ENCODE peak calls at places on chromosome 5, in four cellular contexts. One of them, this sample, is unnamed.

GRCh38 chr5:77003246-77003645 is 27.0 kb upstream of the AGGF1 start:
- DNase-seq in Panc1: no peak
- DNase-seq in fibroblast of pulmonary artery: no peak
- DNase-seq in Peyer's patch: no peak
- DNase-seq in this sample: no peak

GRCh38 chr5:10167806-10168205 is 81.9 kb downstream of the ATPSCKMT start:
- DNase-seq in fibroblast of pulmonary artery: no peak
- DNase-seq in Panc1: no peak
- DNase-seq in Peyer's patch: no peak
- DNase-seq in this sample: no peak

GRCh38 chr5:2206244-2207108 is 323.8 kb upstream of the IRX4 start:
- DNase-seq in Panc1: no peak
- DNase-seq in fibroblast of pulmonary artery: no peak
- DNase-seq in Peyer's patch: no peak
- DNase-seq in this sample: no peak

GRCh38 chr5:151897896-151898295 is 26.8 kb downstream of the GLRA1 start:
- DNase-seq in Peyer's patch: no peak
- DNase-seq in Panc1: no peak
- DNase-seq in fibroblast of pulmonary artery: no peak
- DNase-seq in this sample: no peak

GRCh38 chr5:75961814-75962213 is 121.4 kb upstream of the SV2C start:
- DNase-seq in Panc1: no peak
- DNase-seq in Peyer's patch: no peak
- DNase-seq in fibroblast of pulmonary artery: no peak
- DNase-seq in this sample: no peak

GRCh38 chr5:170136493-170136892 is 30.8 kb downstream of the FOXI1 start:
- DNase-seq in Peyer's patch: no peak
- DNase-seq in Panc1: no peak
- DNase-seq in fibroblast of pulmonary artery: no peak
- DNase-seq in this sample: no peak

GRCh38 chr5:133373121-133373870 is 239.0 kb downstream of the FSTL4 start:
- DNase-seq in Peyer's patch: no peak
- DNase-seq in Panc1: no peak
- DNase-seq in fibroblast of pulmonary artery: no peak
- DNase-seq in this sample: no peak

GRCh38 chr5:96370981-96371380 is 62.1 kb downstream of the PCSK1 start:
- DNase-seq in Peyer's patch: no peak
- DNase-seq in fibroblast of pulmonary artery: no peak
- DNase-seq in Panc1: no peak
- DNase-seq in this sample: no peak

GRCh38 chr5:64000096-64000495 is 37.9 kb upstream of the HTR1A start:
- DNase-seq in Panc1: no peak
- DNase-seq in Peyer's patch: no peak
- DNase-seq in fibroblast of pulmonary artery: no peak
- DNase-seq in this sample: no peak

GRCh38 chr5:15694694-15695093 is 194.7 kb downstream of the FBXL7 start:
- DNase-seq in Peyer's patch: no peak
- DNase-seq in Panc1: no peak
- DNase-seq in fibroblast of pulmonary artery: peak
- DNase-seq in this sample: peak

GRCh38 chr5:132257131-132258101 is at the start of gene PDLIM4:
- DNase-seq in Panc1: no peak
- DNase-seq in fibroblast of pulmonary artery: peak
- DNase-seq in Peyer's patch: peak
- DNase-seq in this sample: peak

GRCh38 chr5:150350524-150351344 is 6.8 kb upstream of the TCOF1 start:
- DNase-seq in Peyer's patch: peak
- DNase-seq in Panc1: peak
- DNase-seq in fibroblast of pulmonary artery: peak
- DNase-seq in this sample: peak

GRCh38 chr5:125412561-125413535 is 666.4 kb upstream of the ZNF608 start:
- DNase-seq in Peyer's patch: peak
- DNase-seq in fibroblast of pulmonary artery: peak
- DNase-seq in Panc1: no peak
- DNase-seq in this sample: peak

GRCh38 chr5:102663771-102664530 is 91.2 kb upstream of the PAM start:
- DNase-seq in Panc1: no peak
- DNase-seq in Peyer's patch: no peak
- DNase-seq in fibroblast of pulmonary artery: no peak
- DNase-seq in this sample: no peak

GRCh38 chr5:180825768-180826525 is 23.3 kb upstream of the MGAT1 start:
- DNase-seq in Peyer's patch: peak
- DNase-seq in Panc1: peak
- DNase-seq in fibroblast of pulmonary artery: peak
- DNase-seq in this sample: peak

GRCh38 chr5:8843766-8844165 is 702.1 kb downstream of the SEMA5A start:
- DNase-seq in Peyer's patch: peak
- DNase-seq in Panc1: no peak
- DNase-seq in fibroblast of pulmonary artery: peak
- DNase-seq in this sample: peak

GRCh38 chr5:139640432-139641115 is 7.6 kb upstream of the CXXC5 start:
- DNase-seq in Peyer's patch: peak
- DNase-seq in fibroblast of pulmonary artery: no peak
- DNase-seq in Panc1: no peak
- DNase-seq in this sample: no peak

GRCh38 chr5:158287643-158288228 is 428.8 kb upstream of the CLINT1 start:
- DNase-seq in Panc1: no peak
- DNase-seq in Peyer's patch: peak
- DNase-seq in fibroblast of pulmonary artery: peak
- DNase-seq in this sample: peak

GRCh38 chr5:54601393-54601792 is 83.8 kb downstream of the SNX18 start:
- DNase-seq in Peyer's patch: no peak
- DNase-seq in fibroblast of pulmonary artery: no peak
- DNase-seq in Panc1: no peak
- DNase-seq in this sample: no peak

GRCh38 chr5:67377651-67378050 is 181.1 kb upstream of the CD180 start:
- DNase-seq in Panc1: no peak
- DNase-seq in Peyer's patch: no peak
- DNase-seq in fibroblast of pulmonary artery: no peak
- DNase-seq in this sample: no peak

GRCh38 chr5:158175664-158176507 is 316.9 kb upstream of the CLINT1 start:
- DNase-seq in Peyer's patch: no peak
- DNase-seq in Panc1: no peak
- DNase-seq in fibroblast of pulmonary artery: no peak
- DNase-seq in this sample: no peak

GRCh38 chr5:83472508-83473343 is 1.2 kb downstream of the VCAN start:
- DNase-seq in fibroblast of pulmonary artery: no peak
- DNase-seq in Panc1: no peak
- DNase-seq in Peyer's patch: peak
- DNase-seq in this sample: peak

GRCh38 chr5:11619339-11620028 is 284.8 kb downstream of the CTNND2 start:
- DNase-seq in fibroblast of pulmonary artery: no peak
- DNase-seq in Panc1: no peak
- DNase-seq in Peyer's patch: no peak
- DNase-seq in this sample: peak

GRCh38 chr5:22699319-22699718 is 153.8 kb downstream of the CDH12 start:
- DNase-seq in Peyer's patch: no peak
- DNase-seq in Panc1: no peak
- DNase-seq in fibroblast of pulmonary artery: no peak
- DNase-seq in this sample: no peak

GRCh38 chr5:123549256-123549904 is 37.4 kb downstream of the CSNK1G3 start:
- DNase-seq in Panc1: no peak
- DNase-seq in fibroblast of pulmonary artery: no peak
- DNase-seq in Peyer's patch: peak
- DNase-seq in this sample: no peak

GRCh38 chr5:72552041-72552557 is 44.9 kb upstream of the ZNF366 start:
- DNase-seq in Panc1: no peak
- DNase-seq in fibroblast of pulmonary artery: peak
- DNase-seq in Peyer's patch: no peak
- DNase-seq in this sample: peak

GRCh38 chr5:141135030-141135717 is at the start of gene PCDHB5:
- DNase-seq in fibroblast of pulmonary artery: peak
- DNase-seq in Peyer's patch: no peak
- DNase-seq in Panc1: no peak
- DNase-seq in this sample: peak

GRCh38 chr5:58314356-58315045 is 145.4 kb downstream of the PLK2 start:
- DNase-seq in Panc1: no peak
- DNase-seq in fibroblast of pulmonary artery: no peak
- DNase-seq in Peyer's patch: no peak
- DNase-seq in this sample: no peak

GRCh38 chr5:41176952-41177351 is 36.4 kb downstream of the C6 start:
- DNase-seq in fibroblast of pulmonary artery: peak
- DNase-seq in Peyer's patch: no peak
- DNase-seq in Panc1: no peak
- DNase-seq in this sample: no peak

GRCh38 chr5:180078348-180078747 is 6.8 kb upstream of the RNF130 start:
- DNase-seq in fibroblast of pulmonary artery: no peak
- DNase-seq in Peyer's patch: no peak
- DNase-seq in Panc1: no peak
- DNase-seq in this sample: no peak

GRCh38 chr5:109409061-109409843 is 522 bp downstream of the PJA2 start:
- DNase-seq in fibroblast of pulmonary artery: peak
- DNase-seq in Peyer's patch: peak
- DNase-seq in Panc1: no peak
- DNase-seq in this sample: peak

GRCh38 chr5:171422902-171423663 is 3.6 kb downstream of the FGF18 start:
- DNase-seq in fibroblast of pulmonary artery: no peak
- DNase-seq in Peyer's patch: peak
- DNase-seq in Panc1: no peak
- DNase-seq in this sample: no peak

GRCh38 chr5:76838481-76839261 is 11.1 kb upstream of the S100Z start:
- DNase-seq in fibroblast of pulmonary artery: peak
- DNase-seq in Panc1: no peak
- DNase-seq in Peyer's patch: peak
- DNase-seq in this sample: peak

GRCh38 chr5:77015938-77016569 is 14.2 kb upstream of the AGGF1 start:
- DNase-seq in fibroblast of pulmonary artery: peak
- DNase-seq in Peyer's patch: no peak
- DNase-seq in Panc1: peak
- DNase-seq in this sample: peak

GRCh38 chr5:1087428-1087827 is 24.4 kb downstream of the SLC12A7 start:
- DNase-seq in Panc1: no peak
- DNase-seq in fibroblast of pulmonary artery: no peak
- DNase-seq in Peyer's patch: no peak
- DNase-seq in this sample: no peak

GRCh38 chr5:5418006-5418405 is 4.5 kb upstream of the ICE1 start:
- DNase-seq in Panc1: no peak
- DNase-seq in Peyer's patch: no peak
- DNase-seq in fibroblast of pulmonary artery: no peak
- DNase-seq in this sample: no peak

DNA sequence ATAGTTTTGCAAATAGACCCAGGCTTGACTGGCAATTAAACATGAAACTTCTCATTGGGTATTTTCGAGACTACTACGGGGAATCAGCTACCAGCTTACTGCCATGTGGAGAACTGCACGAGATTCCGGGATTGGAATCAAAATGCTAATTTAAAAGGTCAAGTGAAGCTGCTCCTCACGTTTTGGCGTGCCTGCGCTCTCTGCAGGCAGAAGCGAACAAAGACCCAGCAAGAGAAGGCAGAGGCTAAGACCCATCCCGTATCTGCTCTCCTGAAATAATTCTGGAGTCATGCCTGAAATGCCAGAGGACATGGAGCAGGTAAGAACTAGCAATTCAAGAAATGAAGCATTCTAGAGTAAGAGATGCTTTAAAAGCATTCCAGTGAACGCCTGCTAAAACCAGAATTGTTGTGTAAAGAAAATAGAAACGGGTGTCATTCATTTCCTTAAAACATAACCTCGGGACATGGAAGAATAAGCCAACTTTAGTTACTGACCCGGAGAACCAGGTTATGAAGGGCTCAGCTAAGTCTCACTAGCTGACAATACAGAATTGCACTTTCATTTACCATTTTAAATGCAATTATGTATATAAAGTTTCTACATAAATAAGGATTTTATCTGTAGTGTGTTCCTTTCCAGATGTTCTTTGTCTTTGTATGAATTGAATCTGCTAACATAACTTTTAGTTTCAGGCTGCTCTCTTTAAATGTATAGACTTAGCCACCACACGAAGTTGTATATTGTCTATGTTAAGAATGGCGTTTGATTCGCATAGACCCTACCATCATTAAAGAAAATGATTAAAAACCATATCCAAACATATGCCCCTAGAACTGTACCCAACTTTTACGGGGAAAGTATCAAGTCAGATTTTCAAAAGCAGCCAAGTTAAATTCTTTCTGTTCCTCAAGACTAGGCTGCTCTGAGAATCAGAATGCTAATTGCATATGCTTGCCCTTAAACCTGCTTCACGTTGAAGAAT is 2.0 kb upstream of the MAT2B start:
- DNase-seq in Peyer's patch: peak
- DNase-seq in fibroblast of pulmonary artery: peak
- DNase-seq in Panc1: no peak
- DNase-seq in this sample: peak
- TF ChIP-seq CTCF in Peyer's patch: no peak
- TF ChIP-seq CTCF in fibroblast of pulmonary artery: peak
- TF ChIP-seq CTCF in Panc1: peak
- TF ChIP-seq CTCF in this sample: peak

GRCh38 chr5:79712741-79713140 is 23.1 kb downstream of the CMYA5 start:
- DNase-seq in fibroblast of pulmonary artery: no peak
- DNase-seq in Peyer's patch: no peak
- DNase-seq in Panc1: no peak
- DNase-seq in this sample: no peak
- H3K4me3 ChIP-seq in fibroblast of pulmonary artery: no peak
- H3K4me3 ChIP-seq in Peyer's patch: no peak
- H3K4me3 ChIP-seq in Panc1: no peak
- H3K4me3 ChIP-seq in this sample: no peak

DNA sequence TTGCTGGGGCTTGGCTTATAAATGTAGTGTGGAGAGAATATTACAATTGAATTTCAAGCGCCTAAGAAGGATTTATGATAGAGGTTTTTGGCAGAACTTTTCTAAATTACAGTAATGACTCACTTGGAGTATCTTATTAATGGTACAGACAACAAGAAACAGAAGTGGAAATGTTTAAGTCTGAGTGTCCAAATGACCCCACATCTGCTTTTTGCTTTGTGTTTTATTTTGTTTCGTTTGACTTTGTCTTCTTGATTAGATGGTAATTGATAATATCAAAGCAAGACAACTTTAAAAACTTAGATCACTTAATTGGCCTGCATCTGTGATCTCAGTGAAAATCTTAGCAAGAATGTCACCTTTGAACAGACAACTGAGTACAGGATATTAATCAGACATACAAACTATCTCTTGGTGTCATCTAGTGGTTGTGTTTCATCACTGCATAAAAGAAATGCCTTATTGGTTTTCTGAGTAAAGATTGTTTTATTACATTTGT is 577.4 kb downstream of the ISL1 start:
- DNase-seq in fibroblast of pulmonary artery: peak
- DNase-seq in Panc1: peak
- DNase-seq in Peyer's patch: no peak
- DNase-seq in this sample: no peak
- TF ChIP-seq CTCF in fibroblast of pulmonary artery: no peak
- TF ChIP-seq CTCF in Panc1: peak
- TF ChIP-seq CTCF in Peyer's patch: no peak
- TF ChIP-seq CTCF in this sample: peak

GRCh38 chr5:177495243-177496060 is 2.0 kb downstream of the PDLIM7 start:
- DNase-seq in fibroblast of pulmonary artery: peak
- DNase-seq in Peyer's patch: peak
- DNase-seq in Panc1: no peak
- DNase-seq in this sample: peak
- H3K4me3 ChIP-seq in fibroblast of pulmonary artery: peak
- H3K4me3 ChIP-seq in Peyer's patch: no peak
- H3K4me3 ChIP-seq in Panc1: peak
- H3K4me3 ChIP-seq in this sample: peak

GRCh38 chr5:148290271-148291195 is 21.7 kb upstream of the SPINK7 start:
- DNase-seq in Panc1: no peak
- DNase-seq in fibroblast of pulmonary artery: peak
- DNase-seq in Peyer's patch: no peak
- DNase-seq in this sample: peak
- TF ChIP-seq CTCF in Panc1: peak
- TF ChIP-seq CTCF in fibroblast of pulmonary artery: peak
- TF ChIP-seq CTCF in Peyer's patch: no peak
- TF ChIP-seq CTCF in this sample: peak